ENCODE peak calls at places on chromosome 11, in nine cellular contexts. P is CD4-positive, alpha-beta T cell; A is WTC11; R is psoas muscle; I is DMS79 treated with DMSO at 0.1 percent for 48 hours; B is activated naive CD8-positive, alpha-beta T cell treated with anti-CD3 and anti-CD28 coated beads, Interleukin-2, amount 50 U/mL, for 24 hours; F is aorta; S is DMS 273 treated with DMSO at 0.1 percent for 48 hours; M is lower lobe of right lung. H is an unnamed sample.

GRCh38 chr11:129280027-129280811 is 88.1 kb upstream of the ARHGAP32 start:
- DNase-seq in P (no peak), A (no peak), R (no peak), I (peak), B (peak), F (no peak), S (no peak), M (no peak), H (peak)

GRCh38 chr11:83051760-83052671 is 19.7 kb downstream of the RAB30 start:
- DNase-seq in P (no peak), A (no peak), R (no peak), I (peak), B (no peak), F (no peak), S (no peak), M (no peak), H (peak)

GRCh38 chr11:109698237-109698636 is 276.2 kb downstream of the C11orf87 start:
- DNase-seq in P (no peak), A (no peak), R (no peak), I (no peak), B (no peak), F (no peak), S (no peak), M (no peak), H (no peak)

GRCh38 chr11:76266269-76266668 is 60.0 kb upstream of the WNT11 start:
- DNase-seq in P (no peak), A (no peak), R (no peak), I (no peak), B (no peak), F (no peak), S (no peak), M (no peak), H (peak)

GRCh38 chr11:83639995-83640758 is 354.0 kb upstream of the CCDC90B start:
- DNase-seq in P (no peak), A (no peak), R (no peak), I (no peak), B (no peak), F (no peak), S (no peak), M (no peak), H (no peak)

GRCh38 chr11:111357150-111358037 is 21.7 kb downstream of the POU2AF1 start:
- DNase-seq in P (no peak), A (no peak), R (no peak), I (no peak), B (no peak), F (no peak), S (no peak), M (no peak), H (no peak)

GRCh38 chr11:128341280-128341679 is 246.1 kb downstream of the ETS1 start:
- DNase-seq in P (peak), A (no peak), R (no peak), I (peak), B (no peak), F (no peak), S (no peak), M (no peak), H (peak)

GRCh38 chr11:13535819-13536218 is 40.0 kb upstream of the PTH start:
- DNase-seq in P (no peak), A (no peak), R (no peak), I (no peak), B (no peak), F (no peak), S (no peak), M (no peak), H (no peak)

GRCh38 chr11:3169952-3170755 is 5.0 kb upstream of the OSBPL5 start:
- DNase-seq in P (no peak), A (no peak), R (peak), I (no peak), B (no peak), F (peak), S (no peak), M (peak), H (no peak)

H was measured in foreskin fibroblast.